ENCODE peak calls at places on chromosome 10, in ten cellular contexts. Z is mucosa of descending colon; D is brain microvascular endothelial cell; J is NCI-H1105 treated with DMSO at 0.1 percent for 48 hours; H is adrenal gland; C is MV-4-11; T is activated CD8-positive, alpha-beta memory T cell treated with anti-CD3 and anti-CD28 coated beads for 48 hours; Q is upper lobe of left lung; K is cardiac muscle cell; V is endothelial cell. R is an unnamed sample.

GRCh38 chr10:80252296-80252887 is 37.1 kb downstream of the MAT1A start:
- DNase-seq in Z (no peak), D (no peak), J (no peak), H (no peak), C (no peak), T (no peak), Q (no peak), K (no peak), V (no peak), R (no peak)

GRCh38 chr10:75525067-75525466 is 93.6 kb downstream of the LRMDA start:
- DNase-seq in Z (no peak), D (no peak), J (peak), H (no peak), C (no peak), T (no peak), Q (no peak), K (no peak), V (no peak), R (no peak)

GRCh38 chr10:104640339-104641149 is 546 bp upstream of the SORCS3 start:
- DNase-seq in Z (no peak), D (no peak), J (no peak), H (no peak), C (no peak), T (no peak), Q (peak), K (peak), V (peak), R (no peak)

GRCh38 chr10:125169279-125169678 is 8.9 kb upstream of the CTBP2 start:
- DNase-seq in Z (no peak), D (no peak), J (no peak), H (no peak), C (no peak), T (no peak), Q (no peak), K (no peak), V (no peak), R (no peak)

GRCh38 chr10:131018886-131019500 is 292.5 kb downstream of the TCERG1L start:
- DNase-seq in Z (no peak), D (no peak), J (no peak), H (no peak), C (no peak), T (no peak), Q (no peak), K (no peak), V (no peak), R (no peak)

GRCh38 chr10:115118346-115118745 is 25.2 kb downstream of the ATRNL1 start:
- DNase-seq in Z (no peak), D (no peak), J (no peak), H (no peak), C (no peak), T (no peak), Q (no peak), K (no peak), V (no peak), R (no peak)

GRCh38 chr10:113563306-113564088 is 10.6 kb downstream of the HABP2 start:
- DNase-seq in Z (peak), D (peak), J (peak), H (peak), C (peak), T (peak), Q (peak), K (peak), V (peak), R (peak)

GRCh38 chr10:104750306-104750705 is 109.2 kb downstream of the SORCS3 start:
- DNase-seq in Z (no peak), D (no peak), J (no peak), H (no peak), C (no peak), T (no peak), Q (no peak), K (peak), V (no peak), R (no peak)

GRCh38 chr10:103966671-103967432 is at the start of gene SLK:
- DNase-seq in Z (peak), D (peak), J (peak), H (peak), C (peak), T (peak), Q (peak), K (peak), V (peak), R (peak)

GRCh38 chr10:58873161-58873560 is 303.3 kb upstream of the PHYHIPL start:
- DNase-seq in Z (no peak), D (no peak), J (no peak), H (no peak), C (no peak), T (no peak), Q (no peak), K (no peak), V (no peak), R (no peak)

GRCh38 chr10:4606856-4607636 is 219.0 kb upstream of the AKR1E2 start:
- DNase-seq in Z (no peak), D (no peak), J (no peak), H (no peak), C (no peak), T (no peak), Q (no peak), K (no peak), V (no peak), R (no peak)

GRCh38 chr10:96910488-96911395 is 78.6 kb downstream of the LCOR start:
- DNase-seq in Z (no peak), D (peak), J (peak), H (no peak), C (peak), T (no peak), Q (no peak), K (peak), V (peak), R (peak)

GRCh38 chr10:70374775-70375614 is 7.4 kb downstream of the LRRC20 start:
- DNase-seq in Z (no peak), D (peak), J (no peak), H (no peak), C (no peak), T (no peak), Q (no peak), K (no peak), V (no peak), R (no peak)

GRCh38 chr10:113094114-113094486 is 144.1 kb downstream of the TCF7L2 start:
- DNase-seq in Z (no peak), D (no peak), J (no peak), H (no peak), C (peak), T (no peak), Q (no peak), K (no peak), V (no peak), R (peak)

GRCh38 chr10:61894150-61894549 is 7.3 kb upstream of the ARID5B start:
- DNase-seq in Z (no peak), D (no peak), J (no peak), H (no peak), C (no peak), T (no peak), Q (no peak), K (no peak), V (no peak), R (no peak)

GRCh38 chr10:124281666-124282065 is 137.1 kb downstream of the OAT start:
- DNase-seq in Z (no peak), D (no peak), J (no peak), H (no peak), C (no peak), T (no peak), Q (no peak), K (no peak), V (no peak), R (no peak)

GRCh38 chr10:113227045-113227444 is 277.0 kb downstream of the TCF7L2 start:
- DNase-seq in Z (no peak), D (no peak), J (no peak), H (no peak), C (no peak), T (no peak), Q (no peak), K (no peak), V (no peak), R (no peak)

GRCh38 chr10:128060341-128060851 is 65.8 kb downstream of the MKI67 start:
- DNase-seq in Z (no peak), D (no peak), J (no peak), H (no peak), C (no peak), T (no peak), Q (no peak), K (no peak), V (no peak), R (no peak)

GRCh38 chr10:112349521-112350085 is 24.3 kb upstream of the ACSL5 start:
- DNase-seq in Z (no peak), D (no peak), J (no peak), H (no peak), C (no peak), T (no peak), Q (peak), K (no peak), V (no peak), R (no peak)

GRCh38 chr10:77925795-77926565 is 575 bp downstream of the DLG5 start:
- DNase-seq in Z (peak), D (no peak), J (peak), H (no peak), C (no peak), T (no peak), Q (peak), K (peak), V (peak), R (peak)

GRCh38 chr10:54402576-54402975 is 398.5 kb downstream of the PCDH15 start:
- DNase-seq in Z (no peak), D (no peak), J (peak), H (no peak), C (no peak), T (no peak), Q (no peak), K (peak), V (peak), R (peak)

GRCh38 chr10:17144757-17145156 is 15.1 kb upstream of the CUBN start:
- DNase-seq in Z (no peak), D (no peak), J (no peak), H (no peak), C (no peak), T (peak), Q (no peak), K (no peak), V (no peak), R (no peak)

GRCh38 chr10:59885430-59886134 is 20.8 kb downstream of the CCDC6 start:
- DNase-seq in Z (no peak), D (no peak), J (no peak), H (no peak), C (peak), T (no peak), Q (no peak), K (no peak), V (no peak), R (peak)

GRCh38 chr10:72250666-72251065 is 23.1 kb upstream of the DDIT4 start:
- DNase-seq in Z (peak), D (peak), J (no peak), H (no peak), C (no peak), T (no peak), Q (no peak), K (no peak), V (no peak), R (no peak)

GRCh38 chr10:14784459-14785055 is 9.9 kb upstream of the FAM107B start:
- DNase-seq in Z (no peak), D (no peak), J (no peak), H (no peak), C (no peak), T (no peak), Q (no peak), K (no peak), V (no peak), R (no peak)

GRCh38 chr10:128040096-128040495 is 86.1 kb downstream of the MKI67 start:
- DNase-seq in Z (no peak), D (no peak), J (no peak), H (no peak), C (no peak), T (no peak), Q (no peak), K (no peak), V (no peak), R (no peak)

GRCh38 chr10:116316533-116316932 is 7.7 kb upstream of the CCDC172 start:
- DNase-seq in Z (no peak), D (no peak), J (no peak), H (no peak), C (peak), T (no peak), Q (no peak), K (no peak), V (no peak), R (peak)

GRCh38 chr10:70851597-70852475 is 36.1 kb downstream of the SGPL1 start:
- DNase-seq in Z (no peak), D (no peak), J (no peak), H (no peak), C (no peak), T (no peak), Q (no peak), K (no peak), V (no peak), R (no peak)

GRCh38 chr10:55500931-55501559 is 700.0 kb upstream of the PCDH15 start:
- DNase-seq in Z (no peak), D (peak), J (peak), H (peak), C (peak), T (no peak), Q (no peak), K (peak), V (peak), R (peak)

GRCh38 chr10:11562888-11563287 is 48.6 kb downstream of the USP6NL start:
- DNase-seq in Z (no peak), D (no peak), J (no peak), H (no peak), C (no peak), T (no peak), Q (no peak), K (no peak), V (no peak), R (no peak)

GRCh38 chr10:68001539-68001938 is 73.5 kb downstream of the HERC4 start:
- DNase-seq in Z (no peak), D (no peak), J (no peak), H (no peak), C (no peak), T (no peak), Q (no peak), K (no peak), V (no peak), R (no peak)

GRCh38 chr10:14661818-14662217 is 112.9 kb downstream of the FAM107B start:
- DNase-seq in Z (no peak), D (no peak), J (no peak), H (no peak), C (no peak), T (no peak), Q (no peak), K (no peak), V (no peak), R (no peak)

R was measured in KBM-7.